ENCODE peak calls at places on chromosomes 11 and 22, in four cellular contexts. One of them, this sample, is unnamed.

GRCh38 chr11:7533199-7534029 is 19.6 kb downstream of the PPFIBP2 start:
- DNase-seq in HepG2: no peak
- DNase-seq in K562: no peak
- DNase-seq in GM23338: no peak
- DNase-seq in this sample: no peak

GRCh38 chr11:2932850-2933251 is 3.6 kb upstream of the PHLDA2 start:
- DNase-seq in HepG2: no peak
- DNase-seq in K562: no peak
- DNase-seq in GM23338: no peak
- DNase-seq in this sample: no peak

GRCh38 chr11:70012134-70012733 is 65.9 kb upstream of the ANO1 start:
- DNase-seq in HepG2: no peak
- DNase-seq in K562: no peak
- DNase-seq in GM23338: no peak
- DNase-seq in this sample: no peak

GRCh38 chr11:32023370-32023964 is 67.4 kb upstream of the RCN1 start:
- DNase-seq in HepG2: no peak
- DNase-seq in K562: no peak
- DNase-seq in GM23338: no peak
- DNase-seq in this sample: no peak

GRCh38 chr11:116931206-116931953 is 94.0 kb upstream of the APOA1 start:
- DNase-seq in HepG2: no peak
- DNase-seq in K562: peak; percentile 45
- DNase-seq in GM23338: peak; percentile 39
- DNase-seq in this sample: peak; percentile 76

GRCh38 chr11:126606484-126606883 is 251.0 kb downstream of the ST3GAL4 start:
- DNase-seq in HepG2: no peak
- DNase-seq in K562: no peak
- DNase-seq in GM23338: no peak
- DNase-seq in this sample: peak; percentile 51

GRCh38 chr22:38097557-38098409 is 12.7 kb downstream of the BAIAP2L2 start:
- DNase-seq in HepG2: no peak
- DNase-seq in K562: peak; percentile 76
- DNase-seq in GM23338: peak; percentile 94
- DNase-seq in this sample: peak; percentile 94

GRCh38 chr11:122681070-122681469 is 25.5 kb downstream of the UBASH3B start:
- DNase-seq in HepG2: no peak
- DNase-seq in K562: no peak
- DNase-seq in GM23338: no peak
- DNase-seq in this sample: no peak

GRCh38 chr22:17786435-17787158 is 12.3 kb upstream of the BID start:
- DNase-seq in HepG2: peak; percentile 91
- DNase-seq in K562: peak; percentile 94
- DNase-seq in GM23338: peak; percentile 57
- DNase-seq in this sample: peak; percentile 69

GRCh38 chr22:30289126-30289979 is at the start of gene CASTOR1:
- DNase-seq in HepG2: peak; percentile 94
- DNase-seq in K562: peak; percentile 96
- DNase-seq in GM23338: peak; percentile 100
- DNase-seq in this sample: peak; percentile 99

GRCh38 chr11:118401880-118402590 is 629 bp downstream of the ATP5MG start:
- DNase-seq in HepG2: peak; percentile 76
- DNase-seq in K562: no peak
- DNase-seq in GM23338: peak; percentile 22
- DNase-seq in this sample: peak; percentile 31

GRCh38 chr11:69825037-69825834 is 6.0 kb upstream of the FGF3 start:
- DNase-seq in HepG2: no peak
- DNase-seq in K562: no peak
- DNase-seq in GM23338: no peak
- DNase-seq in this sample: no peak

GRCh38 chr11:10109836-10110235 is 184.2 kb downstream of the SBF2 start:
- DNase-seq in HepG2: no peak
- DNase-seq in K562: no peak
- DNase-seq in GM23338: no peak
- DNase-seq in this sample: no peak

GRCh38 chr11:94910779-94911178 is 62.6 kb downstream of the CWC15 start:
- DNase-seq in HepG2: no peak
- DNase-seq in K562: no peak
- DNase-seq in GM23338: no peak
- DNase-seq in this sample: no peak

GRCh38 chr22:49063040-49063329 is 764.7 kb downstream of the BRD1 start:
- DNase-seq in HepG2: no peak
- DNase-seq in K562: no peak
- DNase-seq in GM23338: no peak
- DNase-seq in this sample: no peak

GRCh38 chr11:122743093-122743741 is 87.7 kb downstream of the UBASH3B start:
- DNase-seq in HepG2: no peak
- DNase-seq in K562: no peak
- DNase-seq in GM23338: no peak
- DNase-seq in this sample: no peak

GRCh38 chr11:61747389-61748285 is 4.8 kb upstream of the MYRF start:
- DNase-seq in HepG2: peak; percentile 67
- DNase-seq in K562: peak; percentile 90
- DNase-seq in GM23338: peak; percentile 87
- DNase-seq in this sample: peak; percentile 77

GRCh38 chr11:57511741-57512430 is 3.6 kb downstream of the SLC43A1 start:
- DNase-seq in HepG2: no peak
- DNase-seq in K562: no peak
- DNase-seq in GM23338: no peak
- DNase-seq in this sample: no peak

GRCh38 chr11:10294289-10294953 is 402 bp upstream of the SBF2 start:
- DNase-seq in HepG2: no peak
- DNase-seq in K562: no peak
- DNase-seq in GM23338: peak; percentile 62
- DNase-seq in this sample: peak; percentile 66

DNA sequence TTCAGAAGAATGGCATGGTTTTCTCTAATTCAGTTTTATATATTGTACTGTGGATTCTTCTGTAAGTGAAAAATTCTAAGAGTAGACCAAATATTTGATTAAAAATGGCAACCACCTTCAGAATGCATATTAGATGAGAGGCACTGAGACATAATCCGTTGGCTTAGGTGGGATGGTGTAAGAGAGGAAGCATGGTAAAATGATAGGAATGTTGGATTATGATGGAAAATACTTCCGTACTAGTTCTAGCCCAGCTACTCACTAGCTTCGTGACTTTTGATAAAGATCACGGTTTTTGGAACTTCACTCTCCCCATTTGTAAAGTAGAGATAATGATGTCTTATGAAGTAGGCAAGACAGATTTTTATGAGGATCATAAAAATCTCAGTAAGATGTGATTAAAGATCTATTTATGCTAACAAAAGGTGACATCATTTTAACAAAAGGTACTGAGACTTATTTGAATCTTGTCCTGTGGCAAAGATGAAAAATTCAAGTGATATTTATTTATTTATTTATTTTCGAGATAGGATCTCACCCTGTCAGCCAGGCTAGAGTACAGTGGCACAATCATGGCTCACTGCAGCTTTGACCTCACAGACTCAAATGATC is 37.5 kb downstream of the UVRAG start:
- DNase-seq in HepG2: no peak
- DNase-seq in K562: no peak
- DNase-seq in GM23338: no peak
- DNase-seq in this sample: no peak
- H3K79me2 ChIP-seq in HepG2: no peaks in the 10 kb centered on the region
- H3K79me2 ChIP-seq in K562: peaks cover 32% of the 10 kb centered on the region
- H3K79me2 ChIP-seq in GM23338: peaks cover 18% of the 10 kb centered on the region
- H3K79me2 ChIP-seq in this sample: no peaks in the 10 kb centered on the region

GRCh38 chr11:131534611-131535010 is 164.2 kb downstream of the NTM start:
- DNase-seq in HepG2: no peak
- DNase-seq in K562: no peak
- DNase-seq in GM23338: no peak
- DNase-seq in this sample: no peak

GRCh38 chr11:131537196-131537595 is 166.8 kb downstream of the NTM start:
- DNase-seq in HepG2: no peak
- DNase-seq in K562: peak; percentile 6
- DNase-seq in GM23338: no peak
- DNase-seq in this sample: no peak

GRCh38 chr11:131536159-131536558 is 165.7 kb downstream of the NTM start:
- DNase-seq in HepG2: no peak
- DNase-seq in K562: no peak
- DNase-seq in GM23338: no peak
- DNase-seq in this sample: no peak

GRCh38 chr11:131538322-131538721 is 167.9 kb downstream of the NTM start:
- DNase-seq in HepG2: no peak
- DNase-seq in K562: no peak
- DNase-seq in GM23338: no peak
- DNase-seq in this sample: no peak

DNA sequence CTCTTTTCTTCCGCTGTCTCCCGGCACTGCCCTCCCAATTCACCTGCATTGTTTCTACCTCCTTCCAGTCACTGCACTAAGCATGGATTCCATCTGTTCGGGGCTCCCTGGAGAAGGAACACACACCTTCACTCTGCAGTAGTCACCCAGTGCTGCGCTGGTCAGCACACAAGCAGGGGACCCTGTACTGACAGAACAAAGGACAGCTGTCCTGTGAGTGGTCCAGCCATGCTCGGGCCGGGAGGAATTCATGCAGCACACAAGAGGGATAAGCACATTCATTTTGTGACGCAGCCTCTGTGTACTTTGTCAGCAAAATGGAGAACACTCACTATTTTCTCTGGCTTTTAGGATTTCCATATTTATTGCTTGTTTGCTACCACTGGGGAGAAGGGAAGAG is 167.3 kb downstream of the NTM start:
- DNase-seq in HepG2: no peak
- DNase-seq in K562: no peak
- DNase-seq in GM23338: no peak
- DNase-seq in this sample: no peak
- H3K4me1 ChIP-seq in HepG2: no peaks in the 10 kb centered on the region
- H3K4me1 ChIP-seq in K562: no peaks in the 10 kb centered on the region
- H3K4me1 ChIP-seq in GM23338: no peaks in the 10 kb centered on the region
- H3K4me1 ChIP-seq in this sample: no peaks in the 10 kb centered on the region

DNA sequence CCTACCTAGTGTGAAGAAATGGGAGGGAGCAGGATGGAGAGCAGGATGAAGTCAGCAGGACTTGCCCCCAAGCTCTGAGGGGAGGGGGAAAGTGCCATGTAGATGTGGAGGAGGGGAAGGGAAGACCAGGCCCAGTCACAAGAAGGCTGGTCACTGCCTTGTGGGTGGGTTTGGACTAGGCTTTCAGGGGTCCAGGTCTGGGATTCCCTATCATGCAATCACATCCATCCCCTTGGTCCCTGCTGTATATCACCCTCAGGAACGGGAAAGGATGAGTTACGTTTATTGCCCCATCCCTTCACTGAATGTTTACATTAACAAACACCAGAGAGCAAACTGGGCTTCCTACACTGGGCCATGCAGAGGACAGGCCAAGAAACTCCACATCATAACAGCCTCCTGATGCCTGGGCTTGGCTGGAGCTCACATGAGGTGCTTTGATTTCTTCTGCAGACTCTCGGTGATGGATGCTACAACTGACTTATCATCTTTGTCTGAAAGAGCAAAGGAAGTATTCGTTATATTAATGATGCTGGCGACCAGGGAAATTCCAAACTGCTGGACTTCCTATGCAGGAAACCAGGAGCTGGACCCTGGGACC is 5.6 kb downstream of the TMEM86A start:
- DNase-seq in HepG2: no peak
- DNase-seq in K562: no peak
- DNase-seq in GM23338: no peak
- DNase-seq in this sample: no peak
- H3K79me2 ChIP-seq in HepG2: no peaks in the 10 kb centered on the region
- H3K79me2 ChIP-seq in K562: no peaks in the 10 kb centered on the region
- H3K79me2 ChIP-seq in GM23338: no peaks in the 10 kb centered on the region
- H3K79me2 ChIP-seq in this sample: no peaks in the 10 kb centered on the region

GRCh38 chr11:114157476-114158050 is 98.1 kb downstream of the ZBTB16 start:
- DNase-seq in HepG2: no peak
- DNase-seq in K562: no peak
- DNase-seq in GM23338: no peak
- DNase-seq in this sample: no peak
- H3K4me1 ChIP-seq in HepG2: peaks cover 22% of the 10 kb centered on the region
- H3K4me1 ChIP-seq in K562: peaks cover 16% of the 10 kb centered on the region
- H3K4me1 ChIP-seq in GM23338: peaks cover 13% of the 10 kb centered on the region
- H3K4me1 ChIP-seq in this sample: no peaks in the 10 kb centered on the region

This sample was measured in mesendoderm.